ENCODE peak calls at places on chromosomes 3 and 15, in nine cellular contexts. I is HL-60; L is NCI-H510A; Z is NCI-H2029 treated with DMSO at 0.1 percent for 48 hours; Q is iris pigment epithelial cell; O is activated gamma-delta T cell treated with Interleukin-2 at 50 U/mL for 16 hours; X is Right ventricle myocardium superior; C is cardiac muscle cell; R is naive thymus-derived CD8-positive, alpha-beta T cell. J is an unnamed sample.

GRCh38 chr15:66138096-66138783 is 115.3 kb downstream of the MEGF11 start:
- DNase-seq in L (no peak), R (no peak), Z (no peak), C (peak), O (no peak), X (peak), I (no peak), Q (no peak), J (peak)

GRCh38 chr3:124707667-124708066 is 22.6 kb upstream of the UMPS start:
- DNase-seq in Z (no peak), R (no peak), C (no peak), X (no peak), O (no peak), I (no peak), Q (peak), L (no peak), J (no peak)

GRCh38 chr3:161759444-161759843 is 262.8 kb downstream of the OTOL1 start:
- DNase-seq in C (no peak), X (no peak), Q (no peak), O (no peak), R (no peak), I (no peak), Z (no peak), L (no peak), J (no peak)

GRCh38 chr3:138426211-138426610 is 8.2 kb upstream of the ESYT3 start:
- DNase-seq in L (no peak), C (peak), O (no peak), Z (no peak), Q (peak), X (no peak), R (no peak), I (no peak), J (peak)

GRCh38 chr3:177245257-177245656 is 48.0 kb upstream of the TBL1XR1 start:
- DNase-seq in I (no peak), O (no peak), Q (no peak), R (no peak), L (no peak), C (no peak), X (no peak), Z (peak), J (no peak)

GRCh38 chr15:48395532-48396011 is 64.3 kb downstream of the DUT start:
- DNase-seq in C (no peak), Q (peak), Z (no peak), L (no peak), R (no peak), X (peak), I (no peak), O (no peak), J (no peak)

GRCh38 chr15:90301901-90302300 is 36.4 kb downstream of the NGRN start:
- DNase-seq in X (no peak), Q (no peak), O (no peak), R (no peak), I (no peak), C (no peak), Z (no peak), L (no peak), J (no peak)

GRCh38 chr3:187186801-187187421 is 10.4 kb upstream of the RTP1 start:
- DNase-seq in O (no peak), I (no peak), R (no peak), Q (peak), C (peak), Z (no peak), L (no peak), X (peak), J (no peak)

GRCh38 chr3:52831500-52832301 is 1.2 kb upstream of the ITIH4 start:
- DNase-seq in C (no peak), X (peak), Z (peak), Q (peak), L (peak), O (no peak), I (peak), R (no peak), J (peak)

GRCh38 chr3:155282416-155283091 is 10.9 kb downstream of the STRIT1 start:
- DNase-seq in X (no peak), C (no peak), I (no peak), O (no peak), R (no peak), Z (no peak), L (no peak), Q (peak), J (no peak)

GRCh38 chr3:101240719-101241118 is 79.7 kb downstream of the IMPG2 start:
- DNase-seq in O (no peak), L (no peak), Z (no peak), I (no peak), X (no peak), R (no peak), C (no peak), Q (no peak), J (no peak)

GRCh38 chr3:42658771-42659390 is 5.4 kb downstream of the ZBTB47 start:
- DNase-seq in C (no peak), Q (no peak), O (no peak), L (no peak), Z (no peak), R (no peak), X (no peak), I (peak), J (no peak)

GRCh38 chr15:62344806-62345539 is 179.9 kb upstream of the C2CD4B start:
- DNase-seq in Z (peak), R (peak), C (peak), L (peak), I (peak), X (no peak), O (peak), Q (peak), J (no peak)